ENCODE peak calls at places on chromosomes 1 and 21, in ten cellular contexts. P, G, M, I, W, F, X, N, C and Z are unnamed samples.

GRCh38 chr1:180863158-180863775 is 49.4 kb upstream of the KIAA1614 start:
- DNase-seq in P (no peak), C (peak), N (no peak), I (no peak), M (no peak), X (peak), F (no peak), W (peak), G (no peak), Z (peak)

GRCh38 chr1:24089743-24090555 is 22.0 kb downstream of the MYOM3 start:
- DNase-seq in M (no peak), C (no peak), X (no peak), I (no peak), F (peak), G (no peak), N (no peak), P (no peak), W (no peak), Z (no peak)

GRCh38 chr1:76303348-76303712 is 228.8 kb downstream of the ST6GALNAC3 start:
- DNase-seq in P (no peak), F (no peak), I (no peak), W (no peak), N (no peak), C (no peak), M (no peak), X (no peak), G (no peak), Z (no peak)

GRCh38 chr21:45724345-45724961 is 80.9 kb downstream of the PCBP3 start:
- DNase-seq in C (no peak), F (peak), M (no peak), W (no peak), G (no peak), N (no peak), I (no peak), X (no peak), P (no peak), Z (no peak)

GRCh38 chr1:228691926-228692325 is 43.4 kb upstream of the RHOU start:
- DNase-seq in W (peak), M (no peak), G (no peak), P (peak), C (peak), X (no peak), N (no peak), I (no peak), F (no peak), Z (peak)

GRCh38 chr1:93686497-93687250 is 5.0 kb upstream of the BCAR3 start:
- DNase-seq in F (no peak), M (no peak), N (no peak), W (no peak), X (no peak), P (no peak), C (no peak), G (no peak), I (no peak), Z (no peak)

GRCh38 chr1:203911806-203912205 is 50.4 kb downstream of the SNRPE start:
- DNase-seq in I (no peak), M (no peak), N (no peak), G (no peak), X (no peak), W (no peak), C (no peak), P (no peak), F (no peak), Z (no peak)

GRCh38 chr1:81252471-81253160 is 548.1 kb upstream of the ADGRL2 start:
- DNase-seq in F (no peak), P (no peak), M (no peak), C (no peak), W (no peak), G (no peak), I (no peak), X (no peak), N (no peak), Z (no peak)

GRCh38 chr1:193070942-193071341 is 11.5 kb downstream of the RO60 start:
- DNase-seq in N (no peak), W (no peak), G (no peak), X (no peak), M (no peak), P (no peak), F (no peak), I (no peak), C (no peak), Z (no peak)

GRCh38 chr1:34362949-34363348 is 186.2 kb downstream of the C1orf94 start:
- DNase-seq in N (no peak), M (no peak), G (no peak), P (no peak), C (no peak), F (no peak), W (no peak), I (no peak), X (no peak), Z (no peak)

GRCh38 chr1:44035726-44036408 is 4.6 kb upstream of the SLC6A9 start:
- DNase-seq in C (no peak), G (no peak), N (no peak), F (peak), I (peak), X (peak), M (no peak), P (no peak), W (no peak), Z (peak)

GRCh38 chr1:10962483-10962882 is 50.0 kb upstream of the TARDBP start:
- DNase-seq in M (no peak), C (no peak), X (no peak), P (no peak), N (no peak), G (no peak), I (peak), F (no peak), W (no peak), Z (peak)

GRCh38 chr21:36509966-36510742 is 30.2 kb upstream of the CLDN14 start:
- DNase-seq in I (no peak), C (no peak), M (no peak), F (no peak), W (no peak), X (no peak), P (no peak), N (no peak), G (no peak), Z (peak)

GRCh38 chr21:45950740-45951515 is 30.6 kb upstream of the COL6A1 start:
- DNase-seq in G (no peak), N (no peak), C (no peak), F (peak), M (no peak), P (no peak), I (peak), W (peak), X (no peak), Z (peak)

GRCh38 chr1:93703649-93704048 is 22.0 kb upstream of the BCAR3 start:
- DNase-seq in G (peak), P (peak), F (no peak), C (peak), X (peak), N (no peak), M (no peak), I (no peak), W (peak), Z (no peak)

DNA sequence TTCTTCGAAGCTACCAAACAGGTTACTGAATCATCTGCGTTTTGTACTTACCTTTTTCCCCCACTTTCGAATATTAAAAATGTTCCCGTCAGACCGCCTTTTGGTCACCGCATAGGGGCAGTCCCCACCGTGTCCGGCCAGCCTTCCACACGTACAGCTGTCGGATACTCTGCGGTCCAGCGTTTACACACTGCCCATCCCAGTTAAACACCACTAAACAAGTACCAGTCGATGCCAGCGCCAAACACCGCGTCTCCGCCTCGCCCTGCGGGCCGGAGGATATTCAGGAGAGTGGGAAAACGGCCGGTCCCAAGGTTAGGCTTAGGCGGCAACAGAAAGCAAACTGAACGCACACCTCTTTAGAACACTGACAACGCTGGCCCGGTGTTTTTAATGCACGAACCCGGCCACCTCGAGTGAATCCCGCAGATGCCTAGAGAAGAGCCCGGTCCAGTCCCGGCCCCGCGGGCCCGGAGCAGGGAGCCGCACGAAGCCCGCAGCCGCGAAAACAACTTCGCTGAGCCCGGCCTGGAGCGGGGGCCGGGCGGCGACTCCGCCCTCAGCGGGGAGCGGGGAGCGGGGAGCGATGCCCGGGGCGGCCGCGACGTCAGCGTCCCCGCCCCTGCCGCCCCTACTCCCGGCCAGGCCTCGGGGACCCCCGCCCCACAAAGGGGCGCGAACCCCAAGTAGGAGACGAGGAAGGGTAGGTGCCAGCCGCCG is 730 bp upstream of the PHF13 start:
- DNase-seq in N (no peak), F (peak), M (no peak), I (no peak), X (peak), W (peak), P (peak), G (peak), C (peak), Z (peak)
- TF ChIP-seq POLR2A in N (no peak), F (peak), M (no peak), I (peak), X (peak), W (no peak), P (peak), G (no peak), C (no peak), Z (peak)

DNA sequence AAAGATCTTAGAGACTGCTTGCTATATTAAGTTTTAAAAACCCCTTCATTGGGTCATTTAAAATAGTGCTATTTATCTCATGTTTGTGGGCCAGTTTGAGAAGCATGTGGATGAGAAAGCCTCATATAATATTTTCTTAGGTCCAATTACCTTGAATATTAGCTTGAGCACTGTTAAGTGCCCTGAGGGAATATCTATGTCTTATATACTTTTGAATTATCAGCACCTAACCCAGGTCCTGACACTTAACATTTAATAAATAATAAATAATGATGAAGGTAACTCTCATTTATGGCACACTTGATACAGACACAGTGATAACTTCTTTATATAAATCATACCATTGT is 293 bp upstream of the GBP2 start:
- DNase-seq in M (no peak), X (no peak), I (no peak), W (no peak), C (no peak), F (no peak), N (no peak), P (no peak), G (no peak), Z (no peak)
- H3K4me3 ChIP-seq in M (peak), X (no peak), I (peak), W (no peak), C (peak), F (peak), N (peak), P (no peak), G (no peak), Z (no peak)

GRCh38 chr1:114314098-114314497 is 160.4 kb upstream of the SYT6 start:
- DNase-seq in N (no peak), C (no peak), X (no peak), W (peak), F (no peak), P (no peak), M (no peak), I (no peak), G (no peak), Z (no peak)
- TF ChIP-seq POLR2A in N (no peak), C (no peak), X (no peak), W (no peak), F (no peak), P (no peak), M (no peak), I (no peak), G (no peak), Z (no peak)

GRCh38 chr1:119676571-119677206 is 28.6 kb upstream of the ZNF697 start:
- DNase-seq in I (no peak), F (no peak), G (no peak), W (no peak), N (no peak), P (peak), C (no peak), M (no peak), X (no peak), Z (peak)

GRCh38 chr1:119675349-119676343 is 27.6 kb upstream of the ZNF697 start:
- DNase-seq in N (no peak), F (peak), C (peak), G (peak), X (peak), P (peak), W (peak), I (peak), M (no peak), Z (peak)

GRCh38 chr1:119673171-119673940 is 25.3 kb upstream of the ZNF697 start:
- DNase-seq in W (peak), I (no peak), M (no peak), P (no peak), G (no peak), C (peak), F (no peak), N (no peak), X (no peak), Z (no peak)

GRCh38 chr1:119674110-119674509 is 26.0 kb upstream of the ZNF697 start:
- DNase-seq in C (peak), I (no peak), M (no peak), P (no peak), F (no peak), G (no peak), W (peak), X (no peak), N (no peak), Z (no peak)

DNA sequence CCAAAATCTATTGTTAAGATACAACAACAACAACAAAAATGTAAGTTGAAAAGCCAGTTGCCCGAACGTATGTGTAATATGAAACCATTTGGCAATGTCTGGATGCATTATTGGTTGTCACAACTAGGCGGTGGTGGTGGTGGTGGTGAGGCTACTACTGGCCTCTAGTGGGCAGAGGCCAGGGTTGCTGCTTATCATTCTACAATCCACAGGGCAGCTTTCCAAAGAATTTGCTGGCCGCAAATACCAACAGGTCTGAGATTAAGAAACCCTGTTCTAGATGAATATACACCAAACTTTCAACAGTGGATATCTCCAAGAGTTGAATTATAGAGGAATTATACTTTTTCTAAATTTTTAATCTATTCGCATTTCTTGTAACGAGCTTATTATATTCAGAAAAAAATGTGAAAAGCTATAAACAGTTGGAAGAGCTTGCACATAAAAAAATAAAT is 26.8 kb upstream of the ZNF697 start:
- DNase-seq in W (peak), X (peak), C (peak), N (no peak), G (peak), F (no peak), P (peak), I (no peak), M (no peak), Z (peak)
- H3K4me3 ChIP-seq in W (no peak), X (no peak), C (peak), N (peak), G (no peak), F (no peak), P (peak), I (peak), M (peak), Z (no peak)

DNA sequence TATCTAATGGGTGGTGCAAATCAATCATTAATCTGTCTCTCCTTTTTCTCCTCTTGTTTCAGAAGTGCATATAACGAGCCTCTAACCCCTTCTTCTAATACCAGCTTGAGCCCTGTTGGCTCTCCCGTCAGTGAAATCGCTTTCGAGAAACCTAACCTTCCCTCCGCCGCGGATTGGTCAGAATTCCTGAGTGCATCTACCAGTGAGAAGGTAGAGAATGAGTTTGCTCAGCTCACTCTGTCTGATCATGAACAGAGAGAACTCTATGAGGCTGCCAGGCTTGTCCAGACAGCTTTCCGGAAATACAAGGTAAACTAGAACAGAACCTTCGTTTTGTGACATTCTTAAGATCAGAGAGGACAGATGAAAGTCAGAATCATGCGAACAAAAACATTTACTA is 25.3 kb upstream of the VAMP3 start:
- DNase-seq in F (no peak), G (no peak), W (no peak), X (no peak), C (no peak), N (no peak), I (no peak), M (no peak), P (no peak), Z (no peak)
- TF ChIP-seq POLR2A in F (no peak), G (no peak), W (no peak), X (no peak), C (no peak), N (no peak), I (no peak), M (no peak), P (no peak), Z (no peak)

GRCh38 chr1:201068976-201069375 is 43.2 kb downstream of the CACNA1S start:
- DNase-seq in G (no peak), W (no peak), X (no peak), M (no peak), F (no peak), N (no peak), I (no peak), C (no peak), P (no peak), Z (no peak)
- H3K4me3 ChIP-seq in G (no peak), W (no peak), X (no peak), M (no peak), F (no peak), N (no peak), I (no peak), C (no peak), P (no peak), Z (no peak)

GRCh38 chr1:156477526-156478249 is 22.9 kb downstream of the MEF2D start:
- DNase-seq in F (no peak), X (no peak), W (no peak), C (no peak), N (no peak), M (no peak), G (no peak), I (no peak), P (no peak), Z (no peak)

GRCh38 chr1:156478250-156478627 is 22.3 kb downstream of the MEF2D start:
- DNase-seq in C (no peak), N (no peak), W (no peak), M (no peak), G (no peak), P (no peak), F (no peak), X (no peak), I (no peak), Z (no peak)

GRCh38 chr1:156475568-156476500 is 24.7 kb downstream of the MEF2D start:
- DNase-seq in M (peak), W (peak), N (no peak), F (peak), X (no peak), I (peak), G (peak), C (peak), P (peak), Z (peak)

GRCh38 chr1:156474966-156475365 is 25.6 kb downstream of the MEF2D start:
- DNase-seq in M (peak), I (peak), F (no peak), N (no peak), C (no peak), G (no peak), X (no peak), P (no peak), W (no peak), Z (no peak)

DNA sequence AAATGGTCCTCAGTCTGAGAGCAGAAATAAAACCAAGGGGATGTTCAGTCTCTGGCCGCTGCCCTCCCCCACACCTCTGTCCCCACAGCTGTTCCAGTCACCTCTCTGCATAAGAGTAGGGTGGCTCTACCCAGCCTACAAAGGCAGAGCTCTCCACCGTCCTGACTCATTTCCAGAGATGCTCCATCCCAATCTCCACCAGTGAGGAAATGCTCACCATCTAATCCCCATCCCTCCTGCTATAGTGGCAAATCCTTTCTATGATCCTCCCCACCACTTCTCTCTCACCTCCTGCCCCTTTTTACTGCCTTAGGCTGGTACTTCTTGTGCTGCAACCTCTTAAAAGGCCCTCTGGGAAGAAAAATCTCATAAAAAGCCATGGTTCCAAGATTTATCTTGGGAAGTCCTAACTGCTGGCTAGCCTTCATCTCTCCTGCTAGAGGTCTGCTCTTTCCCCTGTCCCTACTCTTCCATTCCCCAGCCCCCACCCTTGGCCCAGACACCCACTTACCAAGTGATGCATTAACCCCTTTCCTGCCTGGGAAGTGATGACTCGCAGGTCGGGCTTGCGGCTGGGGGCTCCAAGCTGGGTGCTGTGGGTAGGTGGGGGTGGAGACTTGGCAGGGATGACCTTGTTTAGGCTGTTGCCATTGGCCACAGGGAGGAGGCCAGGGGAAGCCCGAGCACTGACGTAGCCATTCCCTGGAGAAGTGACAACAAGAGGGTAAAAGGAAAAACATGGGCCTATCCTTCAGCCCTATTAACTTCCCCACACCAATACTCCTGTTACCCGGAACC is 23.9 kb downstream of the MEF2D start:
- DNase-seq in F (no peak), G (no peak), M (no peak), X (no peak), C (peak), N (no peak), W (peak), P (no peak), I (peak), Z (no peak)
- TF ChIP-seq POLR2A in F (no peak), G (no peak), M (no peak), X (no peak), C (no peak), N (no peak), W (no peak), P (no peak), I (no peak), Z (no peak)

DNA sequence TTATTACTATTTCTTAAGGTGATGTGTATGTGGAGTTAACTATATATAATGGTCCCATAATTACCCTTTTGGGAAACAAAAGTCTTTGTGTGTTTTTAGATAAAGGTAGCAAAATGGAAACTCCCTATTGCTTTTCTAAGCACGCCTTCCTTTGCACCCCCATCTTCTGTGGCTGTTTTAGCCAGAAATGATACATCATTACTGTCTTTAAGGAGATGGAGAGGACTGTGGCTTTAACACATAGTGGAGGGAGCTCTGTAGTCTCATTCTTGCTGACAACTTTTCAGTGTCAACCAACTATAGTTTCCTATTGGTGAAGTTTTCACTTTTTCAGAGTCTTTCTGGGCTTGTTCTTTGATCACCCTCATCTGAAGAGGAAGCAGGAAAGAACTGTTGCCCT is 1.0 kb downstream of the APOBEC4 start:
- DNase-seq in F (no peak), X (no peak), N (no peak), I (no peak), M (no peak), W (no peak), G (no peak), P (no peak), C (no peak), Z (no peak)
- H3K4me3 ChIP-seq in F (no peak), X (no peak), N (no peak), I (no peak), M (no peak), W (no peak), G (no peak), P (no peak), C (no peak), Z (no peak)